ENCODE peak calls at places on chromosomes 6 and 20, in seven cellular contexts. O is cardiac fibroblast, D is nephron progenitor cell, W is left ventricle myocardium inferior, K is lower leg skin, R is upper lobe of right lung, G is AG10803. H is an unnamed sample.

GRCh38 chr20:50913976-50914375 is 17.3 kb downstream of the ADNP start:
- DNase-seq in O (peak), W (no peak), G (peak), K (no peak), D (no peak), R (no peak), H (no peak)

GRCh38 chr20:62359491-62360121 is 7.5 kb downstream of the LAMA5 start:
- DNase-seq in R (no peak), K (peak), W (peak), D (no peak), G (no peak), O (peak), H (no peak)

GRCh38 chr6:63740709-63741108 is 105.1 kb downstream of the PHF3 start:
- DNase-seq in G (peak), R (no peak), W (no peak), O (peak), D (no peak), K (no peak), H (no peak)

GRCh38 chr6:124090491-124090890 is 286.8 kb downstream of the NKAIN2 start:
- DNase-seq in G (no peak), R (no peak), W (no peak), D (no peak), O (no peak), K (no peak), H (no peak)

GRCh38 chr20:3203315-3204123 is 963 bp downstream of the DDRGK1 start:
- DNase-seq in D (no peak), R (no peak), W (no peak), K (no peak), G (peak), O (peak), H (no peak)

GRCh38 chr6:338815-339262 is 46.6 kb downstream of the DUSP22 start:
- DNase-seq in G (no peak), K (no peak), O (peak), D (no peak), W (no peak), R (no peak), H (no peak)

GRCh38 chr6:148593130-148593812 is 153.6 kb upstream of the UST start:
- DNase-seq in G (peak), K (no peak), R (peak), D (no peak), W (no peak), O (peak), H (no peak)

GRCh38 chr6:30556714-30556963 is 350 bp upstream of the GNL1 start:
- DNase-seq in G (no peak), O (no peak), K (peak), W (peak), R (no peak), D (peak), H (peak)

GRCh38 chr20:14984768-14985622 is 647.6 kb upstream of the FLRT3 start:
- DNase-seq in O (no peak), R (no peak), K (no peak), G (no peak), W (no peak), D (no peak), H (no peak)

GRCh38 chr6:38676974-38677544 is 25.9 kb downstream of the GLO1 start:
- DNase-seq in R (no peak), G (no peak), K (no peak), O (no peak), D (no peak), W (no peak), H (no peak)

GRCh38 chr6:134170844-134171243 is 118.4 kb upstream of the SLC2A12 start:
- DNase-seq in G (peak), W (no peak), K (no peak), R (no peak), O (peak), D (no peak), H (no peak)
- TF ChIP-seq CTCF in G (no peak), W (no peak), K (no peak), R (no peak), O (peak), D (no peak), H (no peak)

DNA sequence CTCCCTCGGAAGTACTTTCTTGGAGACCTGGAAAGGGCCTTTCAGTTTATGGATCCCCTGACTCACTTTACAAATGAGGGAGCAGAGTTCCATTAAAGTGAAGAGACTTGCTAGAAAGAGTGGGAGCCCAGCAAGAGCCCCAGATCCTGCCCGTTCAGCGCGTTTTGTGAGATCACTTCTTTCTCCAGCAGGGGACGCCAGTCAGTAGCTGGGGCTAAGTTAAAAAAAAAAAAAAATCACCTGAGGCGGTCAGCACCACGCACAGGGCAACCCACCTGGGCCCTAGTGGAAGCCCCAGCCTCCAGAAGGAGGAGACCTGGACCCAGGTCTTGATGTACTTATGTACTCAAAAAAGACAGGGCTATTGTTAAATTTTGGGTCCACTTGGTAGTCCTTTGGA is 274.5 kb upstream of the RNF24 start:
- DNase-seq in G (no peak), R (no peak), W (no peak), K (no peak), O (peak), D (no peak), H (no peak)
- TF ChIP-seq CTCF in G (no peak), R (peak), W (no peak), K (no peak), O (peak), D (no peak), H (no peak)

GRCh38 chr20:63740070-63740500 is 509 bp downstream of the SLC2A4RG start:
- DNase-seq in W (peak), G (peak), K (peak), O (peak), D (peak), R (peak), H (peak)

GRCh38 chr20:63741354-63741675 is 1.7 kb downstream of the SLC2A4RG start:
- DNase-seq in R (no peak), D (no peak), W (no peak), O (no peak), K (no peak), G (no peak), H (no peak)

GRCh38 chr20:63741676-63742380 is 2.3 kb downstream of the SLC2A4RG start:
- DNase-seq in R (peak), G (no peak), K (peak), D (no peak), W (no peak), O (no peak), H (peak)

GRCh38 chr20:63739129-63740069 is at the start of gene SLC2A4RG:
- DNase-seq in W (peak), K (peak), O (peak), G (peak), D (peak), R (peak), H (peak)

DNA sequence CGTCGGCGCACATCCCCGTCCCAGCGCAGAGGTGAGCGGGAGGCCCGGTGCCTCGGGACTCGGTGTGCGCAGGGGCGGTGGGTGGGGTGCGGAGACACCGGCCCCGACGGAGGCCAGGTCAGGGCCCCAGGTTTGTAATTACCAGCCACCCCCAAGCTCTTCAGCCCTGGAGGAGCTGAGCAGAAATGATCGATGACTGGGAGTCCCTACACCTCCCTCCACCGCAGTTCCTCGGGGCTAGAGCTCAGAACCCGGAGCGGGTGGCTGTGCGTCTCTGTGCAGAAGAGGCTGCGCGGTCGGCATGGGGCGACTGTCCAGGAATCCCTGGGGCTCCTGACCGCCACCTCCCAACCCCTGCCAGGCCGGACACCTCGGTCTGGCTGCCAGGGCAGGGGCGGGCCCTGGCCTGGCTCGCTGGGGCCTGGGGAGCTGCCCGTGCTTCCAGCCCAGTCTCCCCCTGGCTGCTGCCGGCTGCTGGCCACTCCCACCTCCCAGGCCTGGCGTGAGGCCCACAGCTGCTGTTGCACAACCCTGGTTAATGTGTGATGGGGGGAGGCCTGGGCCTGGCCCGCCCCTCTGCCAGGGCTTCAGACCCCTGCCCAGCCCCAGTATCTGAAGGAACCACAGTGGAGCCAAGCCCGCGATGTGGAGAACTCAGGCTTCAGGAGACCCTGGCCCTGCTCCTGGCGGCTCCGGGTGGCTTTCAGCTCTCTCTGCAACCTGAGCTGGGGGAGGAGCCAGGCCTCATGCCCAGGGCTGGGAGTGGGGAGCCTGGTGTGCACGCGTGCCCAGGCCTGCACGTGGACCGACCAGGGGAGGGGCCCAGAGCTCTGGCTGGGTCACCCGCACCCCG is 1.2 kb downstream of the SLC2A4RG start:
- DNase-seq in K (peak), G (peak), W (peak), R (peak), O (peak), D (peak), H (peak)
- TF ChIP-seq CTCF in K (no peak), G (peak), W (peak), R (no peak), O (no peak), D (no peak), H (no peak)

DNA sequence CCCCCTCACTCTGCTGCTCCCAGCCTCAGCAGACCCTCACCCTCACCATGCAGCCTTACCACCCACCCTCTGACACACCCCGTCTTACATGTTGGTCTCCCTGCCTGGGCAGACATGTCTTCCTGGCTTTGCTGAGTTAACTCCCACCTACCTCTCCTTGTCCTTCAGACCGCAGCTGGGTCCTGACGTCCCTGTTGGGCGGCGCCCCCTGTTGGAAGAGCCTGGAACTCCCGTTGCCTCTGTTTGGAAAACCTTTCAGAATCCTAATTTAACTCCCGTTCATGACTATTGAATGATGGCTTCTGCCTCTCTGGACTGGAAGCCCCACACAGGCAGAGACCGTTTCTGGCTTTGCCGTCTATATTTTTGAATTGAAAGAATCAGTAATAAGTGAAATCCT is 245.1 kb downstream of the MYLK4 start:
- DNase-seq in D (peak), G (no peak), W (no peak), O (peak), R (no peak), K (no peak), H (no peak)
- TF ChIP-seq CTCF in D (peak), G (no peak), W (peak), O (peak), R (peak), K (no peak), H (no peak)

GRCh38 chr20:38935285-38935684 is 9.1 kb downstream of the FAM83D start:
- DNase-seq in K (no peak), R (no peak), D (no peak), O (peak), W (no peak), G (peak), H (no peak)
- TF ChIP-seq CTCF in K (no peak), R (no peak), D (no peak), O (peak), W (no peak), G (peak), H (no peak)

GRCh38 chr6:13228264-13229204 is 99.8 kb downstream of the TBC1D7 start:
- DNase-seq in K (peak), R (no peak), G (no peak), D (no peak), W (no peak), O (no peak), H (no peak)

GRCh38 chr6:13233106-13233505 is 95.2 kb downstream of the TBC1D7 start:
- DNase-seq in W (no peak), K (no peak), D (no peak), O (no peak), G (no peak), R (no peak), H (no peak)

GRCh38 chr6:13234130-13234529 is 94.2 kb downstream of the TBC1D7 start:
- DNase-seq in R (no peak), O (no peak), G (peak), K (no peak), D (no peak), W (no peak), H (no peak)

GRCh38 chr6:13226071-13226470 is 102.3 kb downstream of the TBC1D7 start:
- DNase-seq in W (no peak), R (no peak), O (no peak), D (no peak), K (no peak), G (no peak), H (no peak)

GRCh38 chr6:13229205-13230085 is 98.9 kb downstream of the TBC1D7 start:
- DNase-seq in G (peak), R (no peak), K (peak), W (no peak), O (peak), D (no peak), H (no peak)
- TF ChIP-seq CTCF in G (peak), R (no peak), K (no peak), W (no peak), O (no peak), D (no peak), H (no peak)

DNA sequence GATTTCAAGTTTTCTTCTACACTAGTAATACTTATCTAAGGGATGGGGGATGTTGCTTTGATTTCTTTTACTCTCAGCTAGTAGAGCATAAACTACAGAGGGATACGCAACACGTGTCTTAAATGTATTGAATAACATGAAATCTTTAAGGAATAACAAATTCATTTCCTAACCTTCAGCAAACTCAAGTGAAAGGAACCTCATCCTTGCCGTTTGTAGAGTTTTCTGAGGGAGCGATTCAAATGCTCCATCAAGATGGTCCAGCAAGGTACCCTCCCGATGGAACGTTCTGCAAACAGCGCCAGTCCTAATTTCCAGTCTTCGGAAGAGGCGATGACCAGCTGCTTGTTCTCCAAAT is 95.4 kb upstream of the RIN2 start:
- DNase-seq in W (no peak), D (no peak), O (no peak), K (no peak), R (no peak), G (no peak), H (no peak)
- TF ChIP-seq CTCF in W (no peak), D (peak), O (no peak), K (no peak), R (no peak), G (no peak), H (no peak)

GRCh38 chr6:116847234-116847633 is 18.4 kb upstream of the GPRC6A start:
- DNase-seq in G (peak), K (no peak), O (peak), D (no peak), W (no peak), R (no peak), H (no peak)
- TF ChIP-seq CTCF in G (peak), K (no peak), O (peak), D (no peak), W (peak), R (peak), H (no peak)

GRCh38 chr6:66496659-66497058 is 789.6 kb upstream of the EYS start:
- DNase-seq in G (peak), D (no peak), R (no peak), W (no peak), O (no peak), K (no peak), H (no peak)
- TF ChIP-seq CTCF in G (peak), D (peak), R (peak), W (no peak), O (no peak), K (no peak), H (no peak)

H was measured in coronary artery.